ENCODE peak calls at places on chromosomes 4 and X, in seven cellular contexts. G, B, S, Y, Z, I and D are unnamed samples.

GRCh38 chr4:64195582-64195981 is 213.7 kb downstream of the TECRL start:
- DNase-seq in S (no peak), B (no peak), I (no peak), Z (no peak), G (no peak), Y (no peak), D (no peak)

GRCh38 chrX:108025954-108026616 is 18.8 kb upstream of the VSIG1 start:
- DNase-seq in Z (no peak), S (no peak), Y (no peak), G (no peak), B (no peak), I (no peak), D (no peak)

GRCh38 chrX:38868941-38869378 is 67.7 kb downstream of the MID1IP1 start:
- DNase-seq in I (no peak), Z (no peak), G (no peak), S (no peak), B (no peak), Y (no peak), D (no peak)

GRCh38 chrX:139566981-139567380 is 36.4 kb downstream of the F9 start:
- DNase-seq in Y (no peak), Z (no peak), I (no peak), B (no peak), G (no peak), S (no peak), D (no peak)

GRCh38 chr4:169313732-169314131 is 43.0 kb upstream of the SH3RF1 start:
- DNase-seq in Z (no peak), G (no peak), S (no peak), Y (no peak), B (no peak), I (no peak), D (no peak)

GRCh38 chr4:182192511-182193181 is 50.6 kb upstream of the TENM3 start:
- DNase-seq in Z (no peak), I (no peak), G (no peak), S (no peak), B (no peak), Y (no peak), D (no peak)

GRCh38 chr4:19309365-19309764 is 942.3 kb upstream of the SLIT2 start:
- DNase-seq in S (no peak), B (no peak), I (no peak), Z (no peak), Y (no peak), G (no peak), D (no peak)

GRCh38 chrX:2829469-2830246 is 928 bp downstream of the GYG2 start:
- DNase-seq in S (no peak), B (no peak), I (no peak), Z (no peak), Y (no peak), G (no peak), D (no peak)

GRCh38 chr4:109184421-109184956 is 118.0 kb downstream of the COL25A1 start:
- DNase-seq in Z (no peak), B (no peak), G (no peak), S (no peak), I (no peak), Y (no peak), D (no peak)

GRCh38 chr4:140038031-140038533 is 115.9 kb downstream of the MAML3 start:
- DNase-seq in S (no peak), B (no peak), Z (no peak), Y (peak), I (no peak), G (no peak), D (no peak)

GRCh38 chr4:30828290-30828926 is 108.2 kb downstream of the PCDH7 start:
- DNase-seq in B (no peak), S (no peak), G (peak), Z (no peak), I (no peak), Y (no peak), D (no peak)

GRCh38 chr4:30821891-30822612 is 101.9 kb downstream of the PCDH7 start:
- DNase-seq in S (peak), Z (no peak), B (no peak), Y (no peak), G (peak), I (no peak), D (no peak)

GRCh38 chr4:30821275-30821674 is 101.1 kb downstream of the PCDH7 start:
- DNase-seq in Y (no peak), S (no peak), Z (no peak), I (no peak), G (peak), B (no peak), D (no peak)

GRCh38 chr4:30822911-30823529 is 102.9 kb downstream of the PCDH7 start:
- DNase-seq in Y (no peak), G (no peak), B (no peak), S (no peak), I (no peak), Z (no peak), D (no peak)

GRCh38 chr4:30825008-30825765 is 105.0 kb downstream of the PCDH7 start:
- DNase-seq in B (no peak), I (no peak), Z (no peak), G (no peak), S (no peak), Y (no peak), D (no peak)
- TF ChIP-seq JUND in B (no peak), I (no peak), Z (no peak), G (peak), S (no peak), Y (no peak), D (no peak)

GRCh38 chr4:77591532-77591931 is 14.1 kb upstream of the CXCL13 start:
- DNase-seq in I (no peak), Z (no peak), B (no peak), G (no peak), S (no peak), Y (no peak), D (no peak)
- TF ChIP-seq JUND in I (no peak), Z (no peak), B (no peak), G (no peak), S (no peak), Y (no peak), D (no peak)

DNA sequence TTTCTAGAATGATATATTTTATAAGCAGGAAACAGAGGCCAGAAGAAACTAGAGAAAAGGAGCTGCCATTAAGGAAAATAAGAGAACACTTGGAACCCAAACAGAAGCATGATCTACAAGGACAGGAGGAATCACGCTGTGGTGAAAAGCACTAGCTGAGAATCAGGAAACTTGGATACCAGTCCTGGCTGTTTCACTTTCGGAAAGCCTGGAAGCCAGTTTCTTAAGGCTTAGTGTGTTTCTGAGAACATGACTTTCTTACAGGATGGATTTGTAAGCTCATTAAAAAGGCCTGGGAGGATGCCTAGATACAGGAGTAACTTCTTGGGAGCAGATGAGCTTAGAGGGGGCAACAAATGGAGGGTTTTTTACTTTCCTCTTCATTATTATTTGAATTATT is 36.9 kb downstream of the TLL1 start:
- DNase-seq in Z (no peak), S (no peak), B (no peak), Y (no peak), I (no peak), G (no peak), D (no peak)
- TF ChIP-seq JUND in Z (no peak), S (no peak), B (no peak), Y (no peak), I (no peak), G (no peak), D (no peak)

DNA sequence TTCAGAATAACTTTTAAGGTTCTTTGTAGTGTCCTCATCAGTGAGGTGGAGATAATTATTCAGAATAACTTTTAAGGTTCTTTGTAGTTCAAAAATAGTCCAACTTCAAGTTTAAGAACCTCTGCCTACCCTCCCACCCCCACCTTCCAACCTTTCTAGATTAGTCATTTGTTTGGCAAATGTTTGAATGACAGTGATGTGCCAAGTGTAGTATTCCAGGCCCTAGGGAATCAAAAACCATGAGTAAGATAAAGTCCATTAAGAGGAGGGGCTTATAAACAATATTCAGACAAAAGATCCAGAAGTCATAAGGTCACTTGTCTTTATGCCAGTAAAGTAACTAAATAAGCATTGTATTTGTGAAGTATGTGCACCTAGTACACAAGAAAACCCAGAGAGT is 51.3 kb downstream of the DCUN1D4 start:
- DNase-seq in I (no peak), G (no peak), Z (no peak), Y (no peak), S (no peak), B (no peak), D (no peak)
- TF ChIP-seq JUND in I (no peak), G (no peak), Z (no peak), Y (no peak), S (no peak), B (no peak), D (no peak)